ENCODE peak calls at places on chromosomes 4 and X, in four cellular contexts. M, A, I and R are unnamed samples.

GRCh38 chr4:186762361-186762760 is 38.7 kb upstream of the FAT1 start:
- DNase-seq in M (no peak), A (no peak), I (no peak), R (no peak)

GRCh38 chr4:24243641-24244040 is 340.7 kb downstream of the DHX15 start:
- DNase-seq in M (no peak), A (no peak), I (no peak), R (no peak)

GRCh38 chr4:183812567-183812966 is 92.5 kb upstream of the STOX2 start:
- DNase-seq in M (no peak), A (no peak), I (no peak), R (no peak)

GRCh38 chr4:134365852-134366251 is 164.3 kb upstream of the PABPC4L start:
- DNase-seq in M (no peak), A (no peak), I (no peak), R (peak; percentile 4)

GRCh38 chrX:150513564-150513963 is 54.9 kb upstream of the MTM1 start:
- DNase-seq in M (no peak), A (no peak), I (no peak), R (no peak)

GRCh38 chr4:7987148-7987989 is 47.7 kb upstream of the AFAP1 start:
- DNase-seq in M (peak; percentile 77), A (peak; percentile 81), I (peak; percentile 84), R (peak; percentile 64)

GRCh38 chr4:132123870-132124623 is 1025.0 kb upstream of the PCDH10 start:
- DNase-seq in M (no peak), A (no peak), I (no peak), R (peak; percentile 36)

GRCh38 chr4:112109455-112110425 is 35.5 kb upstream of the FAM241A start:
- DNase-seq in M (no peak), A (no peak), I (no peak), R (peak; percentile 67)

GRCh38 chr4:6381571-6382123 is 90.8 kb downstream of the PPP2R2C start:
- DNase-seq in M (no peak), A (no peak), I (no peak), R (no peak)

GRCh38 chrX:154751669-154752271 is 893 bp upstream of the GAB3 start:
- DNase-seq in M (no peak), A (no peak), I (no peak), R (no peak)

GRCh38 chrX:46551494-46552128 is 6.4 kb upstream of the ZNF674 start:
- DNase-seq in M (no peak), A (no peak), I (no peak), R (no peak)

GRCh38 chrX:91108761-91109160 is 325.9 kb upstream of the PABPC5 start:
- DNase-seq in M (no peak), A (no peak), I (no peak), R (no peak)

GRCh38 chr4:3651267-3651846 is 114.8 kb upstream of the ADRA2C start:
- DNase-seq in M (no peak), A (no peak), I (no peak), R (no peak)

GRCh38 chr4:8843597-8843996 is 28.0 kb downstream of the HMX1 start:
- DNase-seq in M (no peak), A (no peak), I (no peak), R (no peak)

GRCh38 chr4:6909970-6910339 is 329 bp downstream of the TBC1D14 start:
- DNase-seq in M (peak; percentile 61), A (no peak), I (no peak), R (no peak)

GRCh38 chr4:139329665-139330200 is 27.5 kb upstream of the NDUFC1 start:
- DNase-seq in M (no peak), A (no peak), I (no peak), R (no peak)

GRCh38 chrX:154840856-154841255 is 6.4 kb upstream of the SMIM9 start:
- DNase-seq in M (no peak), A (no peak), I (no peak), R (peak; percentile 43)

GRCh38 chr4:186887211-186887785 is 163.6 kb upstream of the FAT1 start:
- DNase-seq in M (no peak), A (no peak), I (no peak), R (peak; percentile 85)

GRCh38 chr4:139665690-139666529 is at the start of gene MGST2:
- DNase-seq in M (peak; percentile 63), A (peak; percentile 43), I (peak; percentile 60), R (peak; percentile 74)

GRCh38 chr4:8595237-8596087 is 2.9 kb downstream of the CPZ start:
- DNase-seq in M (no peak), A (no peak), I (no peak), R (no peak)

GRCh38 chr4:184446132-184446531 is 28.2 kb downstream of the IRF2 start:
- DNase-seq in M (no peak), A (no peak), I (no peak), R (no peak)

GRCh38 chr4:37675587-37676290 is 10.4 kb downstream of the RELL1 start:
- DNase-seq in M (no peak), A (no peak), I (no peak), R (peak; percentile 48)

GRCh38 chr4:11730545-11730944 is 301.9 kb upstream of the HS3ST1 start:
- DNase-seq in M (no peak), A (no peak), I (no peak), R (no peak)

GRCh38 chrX:103630171-103630511 is 1.4 kb downstream of the TCEAL1 start:
- DNase-seq in M (no peak), A (no peak), I (no peak), R (no peak)

GRCh38 chrX:136759968-136760367 is 20.8 kb downstream of the ARHGEF6 start:
- DNase-seq in M (no peak), A (no peak), I (no peak), R (no peak)

GRCh38 chr4:9898596-9899345 is 117.3 kb downstream of the DRD5 start:
- DNase-seq in M (no peak), A (peak; percentile 30), I (peak; percentile 10), R (peak; percentile 60)

GRCh38 chr4:61294001-61294400 is 93.9 kb downstream of the ADGRL3 start:
- DNase-seq in M (no peak), A (no peak), I (no peak), R (no peak)

GRCh38 chrX:145405012-145405411 is 157.7 kb downstream of the SPANXN1 start:
- DNase-seq in M (no peak), A (no peak), I (peak; percentile 43), R (peak; percentile 27)

GRCh38 chr4:3335385-3335784 is 42.6 kb downstream of the RGS12 start:
- DNase-seq in M (no peak), A (no peak), I (no peak), R (no peak)

GRCh38 chr4:169124661-169125060 is 114.6 kb upstream of the CBR4 start:
- DNase-seq in M (no peak), A (no peak), I (no peak), R (no peak)

GRCh38 chr4:168505996-168506395 is 9.1 kb downstream of the PALLD start:
- DNase-seq in M (no peak), A (no peak), I (no peak), R (no peak)

GRCh38 chr4:139761461-139761860 is 95.8 kb downstream of the MGST2 start:
- DNase-seq in M (no peak), A (no peak), I (no peak), R (peak; percentile 47)

GRCh38 chr4:132860976-132861375 is 288.1 kb upstream of the PCDH10 start:
- DNase-seq in M (no peak), A (no peak), I (no peak), R (peak; percentile 32)

GRCh38 chr4:169201144-169202124 is 69.3 kb downstream of the SH3RF1 start:
- DNase-seq in M (no peak), A (no peak), I (no peak), R (no peak)

GRCh38 chrX:73581002-73581628 is 18.1 kb downstream of the CHIC1 start:
- DNase-seq in M (no peak), A (no peak), I (no peak), R (no peak)

GRCh38 chrX:152177052-152177451 is 38.7 kb upstream of the MAGEA10 start:
- DNase-seq in M (no peak), A (no peak), I (no peak), R (no peak)

GRCh38 chr4:87419578-87420249 is 2.7 kb upstream of the NUDT9 start:
- DNase-seq in M (no peak), A (no peak), I (no peak), R (peak; percentile 78)
- H3K4me3 ChIP-seq in M (no peak overlapping the region), A (no peak overlapping the region), I (no peak overlapping the region), R (no peak overlapping the region)

GRCh38 chr4:53924333-53925049 is 139.9 kb downstream of the CHIC2 start:
- DNase-seq in M (no peak), A (no peak), I (no peak), R (no peak)
- TF ChIP-seq CTCF in M (no peak), A (no peak), I (no peak), R (no peak)

GRCh38 chrX:17375361-17375630 is 296 bp downstream of the NHS start:
- DNase-seq in M (no peak), A (no peak), I (no peak), R (no peak)

GRCh38 chrX:17376381-17377046 is 1.5 kb downstream of the NHS start:
- DNase-seq in M (peak; percentile 30), A (no peak), I (peak; percentile 13), R (no peak)

GRCh38 chrX:17377047-17377692 is 2.2 kb downstream of the NHS start:
- DNase-seq in M (peak; percentile 45), A (no peak), I (peak; percentile 16), R (peak; percentile 63)

GRCh38 chrX:17374619-17375360 is at the start of gene NHS:
- DNase-seq in M (peak; percentile 77), A (no peak), I (peak; percentile 52), R (peak; percentile 85)

GRCh38 chrX:17375631-17376380 is 806 bp downstream of the NHS start:
- DNase-seq in M (peak; percentile 33), A (no peak), I (no peak), R (no peak)
- H3K27me3 ChIP-seq in M (no peaks in the 10 kb centered on the region), A (peaks cover 46% of the 10 kb centered on the region), I (no peaks in the 10 kb centered on the region), R (no peaks in the 10 kb centered on the region)

GRCh38 chrX:21738145-21738949 is 19.6 kb downstream of the SMPX start:
- DNase-seq in M (no peak), A (no peak), I (no peak), R (peak; percentile 20)
- H3K4me3 ChIP-seq in M (no peak overlapping the region), A (no peak overlapping the region), I (no peak overlapping the region), R (no peak overlapping the region)

DNA sequence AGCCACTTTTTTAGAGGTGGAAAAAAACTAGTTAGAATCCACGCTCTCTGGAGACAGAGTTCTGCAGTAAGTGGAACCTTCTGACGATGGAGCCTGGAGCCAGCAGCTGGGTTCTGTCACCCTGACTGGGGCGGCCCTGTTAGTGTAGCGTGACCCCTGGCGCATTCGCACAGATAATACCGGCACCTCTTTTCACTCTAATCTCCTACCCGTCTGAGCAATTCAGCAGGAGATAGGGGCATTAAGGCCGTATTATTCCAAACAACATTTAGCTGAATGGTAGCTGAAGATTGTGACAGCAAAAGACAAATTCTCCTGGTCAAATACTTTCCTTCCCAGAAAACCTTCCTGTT is 292.6 kb downstream of the FBXO8 start:
- DNase-seq in M (peak; percentile 71), A (no peak), I (no peak), R (no peak)
- TF ChIP-seq CTCF in M (no peak), A (no peak), I (no peak), R (no peak)

GRCh38 chrX:135512508-135513139 is 7.8 kb upstream of the INTS6L start:
- DNase-seq in M (no peak), A (no peak), I (no peak), R (no peak)
- H3K27me3 ChIP-seq in M (no peaks in the 10 kb centered on the region), A (peaks cover 72% of the 10 kb centered on the region), I (no peaks in the 10 kb centered on the region), R (no peaks in the 10 kb centered on the region)